ENCODE peak calls at places on chromosomes 5 and 9, in eight cellular contexts. V is tibial artery; B is neural progenitor cell; W is colonic mucosa; E is GM23248; R is CD8-positive, alpha-beta memory T cell; X is heart left ventricle; Z is naive thymus-derived CD4-positive, alpha-beta T cell. Y is an unnamed sample. For H3K4me1, the result is how much of the 10 kb centered on the place peaks cover.

GRCh38 chr9:123996731-123997421 is 14.7 kb upstream of the LHX2 start:
- DNase-seq in R (no peak), X (no peak), Z (no peak), W (no peak), B (peak), V (peak), E (peak), Y (no peak)

GRCh38 chr9:33439731-33440130 is 7.7 kb downstream of the AQP3 start:
- DNase-seq in W (no peak), X (no peak), B (no peak), Z (no peak), E (peak), R (no peak), V (no peak), Y (no peak)

GRCh38 chr5:143694357-143694756 is 117.6 kb upstream of the HMHB1 start:
- DNase-seq in X (no peak), R (no peak), Z (no peak), V (no peak), W (no peak), E (no peak), B (no peak), Y (no peak)

GRCh38 chr5:151405334-151405872 is 42.0 kb upstream of the SLC36A1 start:
- DNase-seq in X (no peak), V (no peak), E (no peak), Z (no peak), W (no peak), B (no peak), R (no peak), Y (no peak)

GRCh38 chr5:171757853-171758535 is 27.6 kb upstream of the SMIM23 start:
- DNase-seq in Z (no peak), B (no peak), R (no peak), W (no peak), X (no peak), E (peak), V (no peak), Y (no peak)

GRCh38 chr5:171617268-171617667 is 168.3 kb upstream of the SMIM23 start:
- DNase-seq in V (no peak), R (no peak), X (no peak), Z (no peak), E (no peak), B (no peak), W (no peak), Y (no peak)

GRCh38 chr5:83956386-83956785 is 235.7 kb upstream of the HAPLN1 start:
- DNase-seq in R (no peak), B (no peak), Z (no peak), E (peak), W (no peak), V (no peak), X (no peak), Y (no peak)

GRCh38 chr5:164532226-164532937 is 1027.0 kb downstream of the MAT2B start:
- DNase-seq in E (no peak), R (no peak), B (no peak), Z (no peak), X (no peak), V (no peak), W (no peak), Y (no peak)

GRCh38 chr5:148820778-148821395 is 5.5 kb upstream of the ADRB2 start:
- DNase-seq in B (peak), R (no peak), E (peak), Z (peak), W (no peak), X (no peak), V (no peak), Y (no peak)

GRCh38 chr5:142981886-142982820 is 212.0 kb downstream of the ARHGAP26 start:
- DNase-seq in V (peak), R (no peak), W (peak), B (peak), X (peak), Z (no peak), E (peak), Y (no peak)

GRCh38 chr5:78527054-78527884 is 121.3 kb downstream of the LHFPL2 start:
- DNase-seq in W (peak), R (no peak), V (peak), B (peak), E (peak), X (no peak), Z (no peak), Y (peak)

GRCh38 chr5:150789943-150790611 is 11.5 kb downstream of the SMIM3 start:
- DNase-seq in V (peak), W (no peak), E (peak), Z (peak), B (peak), R (peak), X (no peak), Y (peak)

GRCh38 chr9:122374885-122375420 is 4.1 kb downstream of the PTGS1 start:
- DNase-seq in V (peak), Z (no peak), X (peak), W (peak), B (peak), R (no peak), E (peak), Y (no peak)

GRCh38 chr9:63859475-63860215 is 1425.4 kb downstream of the FOXD4L5 start:
- DNase-seq in R (peak), W (peak), Z (no peak), E (peak), V (peak), B (no peak), X (peak), Y (no peak)

GRCh38 chr9:97761066-97761598 is 64.0 kb upstream of the XPA start:
- DNase-seq in X (no peak), W (no peak), B (no peak), E (no peak), Z (no peak), R (no peak), V (no peak), Y (no peak)

GRCh38 chr9:136963751-136964150 is 11.7 kb downstream of the LCN12 start:
- DNase-seq in Z (no peak), W (no peak), R (no peak), B (no peak), V (no peak), X (no peak), E (no peak), Y (no peak)
- H3K4me1 ChIP-seq in Z (under half), W (under half), R (half or more), B (under half), V (under half), X (under half), E (under half), Y (under half)

GRCh38 chr9:129962376-129962765 is 80.6 kb downstream of the FNBP1 start:
- DNase-seq in E (no peak), R (no peak), X (no peak), W (no peak), Z (no peak), B (peak), V (no peak), Y (no peak)
- H3K4me3 ChIP-seq in E (peak), R (peak), X (peak), W (peak), Z (peak), B (peak), V (peak), Y (peak)

DNA sequence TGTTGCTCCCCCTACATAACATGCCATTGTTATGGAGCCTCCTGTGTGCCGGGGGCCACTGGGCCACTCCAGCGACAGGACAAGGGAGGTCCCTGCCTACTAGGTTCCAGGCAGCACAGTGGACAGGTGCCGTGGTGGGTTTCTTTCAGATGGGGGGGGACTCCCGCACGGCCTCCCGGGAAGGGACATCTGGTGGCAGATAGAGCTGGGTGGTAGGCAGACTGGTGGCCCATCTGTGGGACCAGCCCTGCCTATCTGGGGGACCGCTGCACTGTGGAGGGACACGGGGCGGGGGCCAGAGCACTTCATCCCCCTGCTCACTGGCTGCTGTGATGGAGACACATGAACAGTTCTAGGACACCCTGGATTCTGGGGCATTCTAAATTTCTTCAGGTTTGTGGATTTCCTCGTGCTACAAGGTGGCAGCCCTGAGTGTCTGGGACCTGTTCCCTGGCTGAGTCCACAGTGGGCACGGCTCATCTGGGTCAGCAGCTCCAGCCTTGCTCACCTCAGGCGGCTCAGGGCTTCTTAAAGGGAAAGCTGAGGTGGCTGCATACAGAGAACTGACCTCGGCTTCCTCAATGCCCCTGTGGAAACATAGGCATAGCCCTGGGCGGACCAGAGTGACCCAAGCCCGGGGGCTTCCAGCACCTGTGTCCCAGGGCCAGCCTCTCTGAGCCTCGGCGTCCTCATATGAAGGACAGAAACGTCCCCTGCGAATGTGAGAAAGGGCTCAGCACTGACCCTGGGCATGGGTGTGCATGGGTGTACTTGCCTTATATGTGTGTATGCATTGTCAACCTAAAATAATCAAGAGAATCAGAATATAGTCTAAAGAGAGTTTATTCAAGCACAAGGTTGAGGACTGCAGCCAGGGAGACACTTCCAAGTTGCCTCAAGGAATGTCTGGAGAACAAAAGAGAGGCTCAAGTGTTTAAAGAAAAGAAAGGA is 22.5 kb downstream of the FGD3 start:
- DNase-seq in W (no peak), V (peak), R (no peak), B (no peak), Z (no peak), X (no peak), E (no peak), Y (no peak)
- H3K4me1 ChIP-seq in W (under half), V (under half), R (half or more), B (under half), Z (half or more), X (under half), E (under half), Y (under half)

GRCh38 chr9:113579270-113580040 is 115.9 kb downstream of the RGS3 start:
- DNase-seq in R (peak), V (no peak), W (no peak), E (peak), X (peak), B (no peak), Z (peak), Y (no peak)
- H3K4me3 ChIP-seq in R (peak), V (no peak), W (no peak), E (no peak), X (no peak), B (no peak), Z (peak), Y (no peak)

DNA sequence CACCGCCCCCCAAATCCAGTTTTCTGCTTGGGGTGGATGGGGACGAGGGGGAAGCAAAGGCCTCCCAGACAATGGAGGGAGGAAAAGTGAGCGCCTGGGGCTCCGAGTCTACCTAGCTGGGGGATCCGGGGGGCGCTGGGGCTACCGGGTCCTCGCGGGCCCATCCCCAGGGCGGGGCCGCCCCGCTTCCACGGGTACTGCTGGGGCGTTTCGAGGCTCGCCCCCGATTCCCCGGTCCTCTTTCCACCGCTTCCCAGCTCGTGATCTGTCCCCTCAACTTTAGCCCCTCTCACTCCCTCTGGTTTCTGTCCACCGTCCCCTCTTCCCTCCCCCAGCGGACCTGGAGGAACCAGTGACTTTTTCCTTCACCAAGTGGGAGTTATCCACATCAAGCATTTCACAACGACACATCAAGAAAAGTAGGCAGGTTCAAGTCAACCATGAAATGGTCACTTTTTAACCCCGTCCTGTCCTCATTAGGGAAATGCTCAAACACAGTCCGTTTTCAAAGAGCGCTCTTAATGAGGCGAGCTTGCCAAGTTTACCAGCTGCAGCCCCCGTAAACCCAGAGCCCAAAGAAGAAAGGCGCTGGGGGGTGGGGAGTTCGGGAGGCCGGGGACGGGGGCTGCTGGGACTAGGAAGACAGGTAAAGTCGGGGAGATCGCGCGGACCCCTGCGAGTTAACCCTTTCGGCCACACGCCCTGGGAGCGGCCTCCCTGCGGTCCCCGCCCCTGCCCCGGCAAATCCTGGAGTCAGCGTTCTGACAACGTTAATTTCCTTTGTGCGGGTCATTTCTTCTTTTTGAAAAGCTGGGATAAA is 2.0 kb upstream of the NFIB start:
- DNase-seq in R (no peak), X (peak), W (peak), B (peak), Z (no peak), E (peak), V (peak), Y (no peak)
- H3K4me1 ChIP-seq in R (under half), X (under half), W (under half), B (under half), Z (under half), E (under half), V (under half), Y (under half)

GRCh38 chr5:154287136-154287535 is 96.6 kb downstream of the GALNT10 start:
- DNase-seq in B (peak), R (no peak), Z (no peak), V (no peak), X (no peak), W (peak), E (peak), Y (peak)
- H3K4me3 ChIP-seq in B (no peak), R (no peak), Z (no peak), V (no peak), X (no peak), W (no peak), E (peak), Y (peak)

GRCh38 chr5:68189171-68189570 is 26.4 kb upstream of the PIK3R1 start:
- DNase-seq in Z (no peak), E (no peak), B (no peak), W (no peak), X (no peak), V (no peak), R (no peak), Y (no peak)
- H3K4me1 ChIP-seq in Z (under half), E (under half), B (under half), W (under half), X (under half), V (under half), R (under half), Y (under half)

GRCh38 chr9:112754578-112754977 is 4.0 kb downstream of the SNX30 start:
- DNase-seq in V (no peak), B (no peak), R (no peak), W (no peak), Z (peak), E (peak), X (no peak), Y (no peak)
- H3K4me3 ChIP-seq in V (no peak), B (no peak), R (no peak), W (no peak), Z (no peak), E (peak), X (no peak), Y (no peak)

DNA sequence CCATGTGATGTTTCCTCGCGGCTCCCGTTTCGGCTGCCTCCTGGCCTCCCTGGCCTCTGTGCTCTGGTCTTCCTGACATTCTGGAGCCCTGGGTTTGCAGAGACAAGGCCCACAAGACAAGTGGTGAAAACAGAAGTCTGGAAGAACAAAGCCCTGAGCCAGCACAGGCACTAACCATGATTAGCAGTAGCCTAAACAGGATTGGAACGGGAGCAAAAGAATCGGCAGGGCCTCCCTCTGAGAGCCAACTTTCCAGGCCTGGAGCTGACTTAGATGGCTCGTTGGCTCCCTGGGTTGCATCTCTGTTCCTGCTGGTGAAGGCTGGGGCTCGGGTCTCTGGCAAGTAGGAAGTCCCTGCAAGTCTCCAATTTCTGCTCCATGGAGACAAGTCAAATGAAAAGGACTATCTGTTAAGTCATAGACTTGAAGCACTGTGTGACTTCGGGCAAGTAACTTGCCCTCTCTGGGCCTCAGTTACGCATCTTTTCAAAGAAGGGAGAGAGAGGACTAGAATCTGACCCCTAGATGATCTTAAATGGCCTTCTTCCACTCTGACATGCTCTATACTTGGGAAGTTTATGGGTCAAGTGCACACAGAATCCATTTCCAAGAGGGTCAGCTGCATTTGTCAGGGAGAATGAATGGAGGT is 3.3 kb downstream of the COL27A1 start:
- DNase-seq in Z (no peak), B (peak), R (no peak), E (no peak), W (no peak), X (no peak), V (no peak), Y (no peak)
- H3K4me1 ChIP-seq in Z (under half), B (under half), R (under half), E (under half), W (under half), X (under half), V (under half), Y (under half)